ENCODE peak calls at places on chromosomes 4 and X, in seven cellular contexts. One of them, this sample, is unnamed.

GRCh38 chr4:2482192-2482591 is 13.3 kb downstream of the RNF4 start:
- DNase-seq in lung: no peak
- DNase-seq in AG09319: no peak
- DNase-seq in amniotic epithelial cell: no peak
- DNase-seq in GM23248: no peak
- DNase-seq in stimulated activated CD8-positive, alpha-beta memory T cell treated with anti-CD3 and anti-CD28 coated beads, Interleukin-12 subunit alpha, Interleukin-12 subunit beta, amount 100 ng/mL, for 4 hours: no peak
- DNase-seq in lower lobe of right lung: no peak
- DNase-seq in this sample: no peak

GRCh38 chr4:168771251-168771650 is 238.8 kb downstream of the CBR4 start:
- DNase-seq in lung: no peak
- DNase-seq in stimulated activated CD8-positive, alpha-beta memory T cell treated with anti-CD3 and anti-CD28 coated beads, Interleukin-12 subunit alpha, Interleukin-12 subunit beta, amount 100 ng/mL, for 4 hours: no peak
- DNase-seq in GM23248: no peak
- DNase-seq in lower lobe of right lung: no peak
- DNase-seq in AG09319: no peak
- DNase-seq in amniotic epithelial cell: no peak
- DNase-seq in this sample: no peak

GRCh38 chr4:109462802-109463201 is 29.2 kb downstream of the SEC24B start:
- DNase-seq in amniotic epithelial cell: no peak
- DNase-seq in GM23248: peak; percentile 43
- DNase-seq in lung: no peak
- DNase-seq in stimulated activated CD8-positive, alpha-beta memory T cell treated with anti-CD3 and anti-CD28 coated beads, Interleukin-12 subunit alpha, Interleukin-12 subunit beta, amount 100 ng/mL, for 4 hours: no peak
- DNase-seq in lower lobe of right lung: no peak
- DNase-seq in AG09319: no peak
- DNase-seq in this sample: no peak

GRCh38 chr4:20462426-20463175 is 210.9 kb downstream of the SLIT2 start:
- DNase-seq in stimulated activated CD8-positive, alpha-beta memory T cell treated with anti-CD3 and anti-CD28 coated beads, Interleukin-12 subunit alpha, Interleukin-12 subunit beta, amount 100 ng/mL, for 4 hours: no peak
- DNase-seq in AG09319: no peak
- DNase-seq in lower lobe of right lung: no peak
- DNase-seq in lung: no peak
- DNase-seq in amniotic epithelial cell: peak; percentile 9
- DNase-seq in GM23248: peak; percentile 49
- DNase-seq in this sample: peak; percentile 74

GRCh38 chr4:89586318-89586717 is 250.6 kb downstream of the SNCA start:
- DNase-seq in amniotic epithelial cell: peak; percentile 75
- DNase-seq in AG09319: no peak
- DNase-seq in lung: no peak
- DNase-seq in GM23248: no peak
- DNase-seq in stimulated activated CD8-positive, alpha-beta memory T cell treated with anti-CD3 and anti-CD28 coated beads, Interleukin-12 subunit alpha, Interleukin-12 subunit beta, amount 100 ng/mL, for 4 hours: no peak
- DNase-seq in lower lobe of right lung: no peak
- DNase-seq in this sample: no peak

GRCh38 chrX:24231169-24231568 is 81.6 kb downstream of the ZFX start:
- DNase-seq in amniotic epithelial cell: peak; percentile 80
- DNase-seq in stimulated activated CD8-positive, alpha-beta memory T cell treated with anti-CD3 and anti-CD28 coated beads, Interleukin-12 subunit alpha, Interleukin-12 subunit beta, amount 100 ng/mL, for 4 hours: no peak
- DNase-seq in lung: no peak
- DNase-seq in lower lobe of right lung: no peak
- DNase-seq in GM23248: peak; percentile 79
- DNase-seq in AG09319: peak; percentile 55
- DNase-seq in this sample: peak; percentile 90

GRCh38 chrX:38811515-38812239 is 10.4 kb downstream of the MID1IP1 start:
- DNase-seq in lung: no peak
- DNase-seq in GM23248: no peak
- DNase-seq in AG09319: no peak
- DNase-seq in lower lobe of right lung: no peak
- DNase-seq in stimulated activated CD8-positive, alpha-beta memory T cell treated with anti-CD3 and anti-CD28 coated beads, Interleukin-12 subunit alpha, Interleukin-12 subunit beta, amount 100 ng/mL, for 4 hours: no peak
- DNase-seq in amniotic epithelial cell: peak; percentile 28
- DNase-seq in this sample: peak; percentile 50

GRCh38 chr4:120694973-120695372 is 227.6 kb downstream of the PRDM5 start:
- DNase-seq in AG09319: no peak
- DNase-seq in GM23248: peak; percentile 49
- DNase-seq in lung: no peak
- DNase-seq in amniotic epithelial cell: peak; percentile 72
- DNase-seq in stimulated activated CD8-positive, alpha-beta memory T cell treated with anti-CD3 and anti-CD28 coated beads, Interleukin-12 subunit alpha, Interleukin-12 subunit beta, amount 100 ng/mL, for 4 hours: no peak
- DNase-seq in lower lobe of right lung: no peak
- DNase-seq in this sample: peak; percentile 67

GRCh38 chr4:184801781-184802180 is 24.0 kb downstream of the ACSL1 start:
- DNase-seq in AG09319: no peak
- DNase-seq in GM23248: peak; percentile 90
- DNase-seq in amniotic epithelial cell: peak; percentile 84
- DNase-seq in lower lobe of right lung: no peak
- DNase-seq in stimulated activated CD8-positive, alpha-beta memory T cell treated with anti-CD3 and anti-CD28 coated beads, Interleukin-12 subunit alpha, Interleukin-12 subunit beta, amount 100 ng/mL, for 4 hours: no peak
- DNase-seq in lung: no peak
- DNase-seq in this sample: peak; percentile 62

GRCh38 chr4:73650255-73650654 is 30.0 kb upstream of the RASSF6 start:
- DNase-seq in lower lobe of right lung: no peak
- DNase-seq in stimulated activated CD8-positive, alpha-beta memory T cell treated with anti-CD3 and anti-CD28 coated beads, Interleukin-12 subunit alpha, Interleukin-12 subunit beta, amount 100 ng/mL, for 4 hours: no peak
- DNase-seq in AG09319: no peak
- DNase-seq in lung: no peak
- DNase-seq in amniotic epithelial cell: no peak
- DNase-seq in GM23248: no peak
- DNase-seq in this sample: no peak

GRCh38 chr4:3335385-3335784 is 42.6 kb downstream of the RGS12 start:
- DNase-seq in AG09319: no peak
- DNase-seq in stimulated activated CD8-positive, alpha-beta memory T cell treated with anti-CD3 and anti-CD28 coated beads, Interleukin-12 subunit alpha, Interleukin-12 subunit beta, amount 100 ng/mL, for 4 hours: no peak
- DNase-seq in amniotic epithelial cell: no peak
- DNase-seq in lung: peak; percentile 27
- DNase-seq in lower lobe of right lung: no peak
- DNase-seq in GM23248: no peak
- DNase-seq in this sample: no peak

GRCh38 chr4:164888096-164888495 is 11.1 kb downstream of the APELA start:
- DNase-seq in stimulated activated CD8-positive, alpha-beta memory T cell treated with anti-CD3 and anti-CD28 coated beads, Interleukin-12 subunit alpha, Interleukin-12 subunit beta, amount 100 ng/mL, for 4 hours: no peak
- DNase-seq in lung: no peak
- DNase-seq in amniotic epithelial cell: peak; percentile 19
- DNase-seq in GM23248: no peak
- DNase-seq in lower lobe of right lung: no peak
- DNase-seq in AG09319: no peak
- DNase-seq in this sample: no peak

GRCh38 chr4:111989817-111990216 is 155.4 kb upstream of the FAM241A start:
- DNase-seq in lung: no peak
- DNase-seq in AG09319: no peak
- DNase-seq in amniotic epithelial cell: no peak
- DNase-seq in lower lobe of right lung: no peak
- DNase-seq in GM23248: no peak
- DNase-seq in stimulated activated CD8-positive, alpha-beta memory T cell treated with anti-CD3 and anti-CD28 coated beads, Interleukin-12 subunit alpha, Interleukin-12 subunit beta, amount 100 ng/mL, for 4 hours: no peak
- DNase-seq in this sample: no peak

GRCh38 chrX:110006161-110006560 is 3.2 kb downstream of the TMEM164 start:
- DNase-seq in AG09319: no peak
- DNase-seq in lower lobe of right lung: no peak
- DNase-seq in amniotic epithelial cell: no peak
- DNase-seq in lung: no peak
- DNase-seq in stimulated activated CD8-positive, alpha-beta memory T cell treated with anti-CD3 and anti-CD28 coated beads, Interleukin-12 subunit alpha, Interleukin-12 subunit beta, amount 100 ng/mL, for 4 hours: no peak
- DNase-seq in GM23248: no peak
- DNase-seq in this sample: no peak

GRCh38 chrX:16788477-16788876 is 2.2 kb downstream of the TXLNG start:
- DNase-seq in amniotic epithelial cell: peak; percentile 47
- DNase-seq in AG09319: no peak
- DNase-seq in GM23248: peak; percentile 46
- DNase-seq in stimulated activated CD8-positive, alpha-beta memory T cell treated with anti-CD3 and anti-CD28 coated beads, Interleukin-12 subunit alpha, Interleukin-12 subunit beta, amount 100 ng/mL, for 4 hours: no peak
- DNase-seq in lower lobe of right lung: no peak
- DNase-seq in lung: no peak
- DNase-seq in this sample: peak; percentile 42

GRCh38 chrX:153519569-153520285 is 2.3 kb downstream of the ATP2B3 start:
- DNase-seq in AG09319: no peak
- DNase-seq in stimulated activated CD8-positive, alpha-beta memory T cell treated with anti-CD3 and anti-CD28 coated beads, Interleukin-12 subunit alpha, Interleukin-12 subunit beta, amount 100 ng/mL, for 4 hours: no peak
- DNase-seq in amniotic epithelial cell: peak; percentile 51
- DNase-seq in lower lobe of right lung: no peak
- DNase-seq in lung: no peak
- DNase-seq in GM23248: peak; percentile 74
- DNase-seq in this sample: peak; percentile 39

GRCh38 chr4:108036252-108036651 is 46.6 kb downstream of the HADH start:
- DNase-seq in lung: no peak
- DNase-seq in AG09319: no peak
- DNase-seq in lower lobe of right lung: no peak
- DNase-seq in amniotic epithelial cell: no peak
- DNase-seq in GM23248: no peak
- DNase-seq in stimulated activated CD8-positive, alpha-beta memory T cell treated with anti-CD3 and anti-CD28 coated beads, Interleukin-12 subunit alpha, Interleukin-12 subunit beta, amount 100 ng/mL, for 4 hours: peak; percentile 28
- DNase-seq in this sample: no peak

GRCh38 chrX:148382983-148383382 is 117.4 kb upstream of the AFF2 start:
- DNase-seq in lower lobe of right lung: no peak
- DNase-seq in AG09319: no peak
- DNase-seq in amniotic epithelial cell: no peak
- DNase-seq in stimulated activated CD8-positive, alpha-beta memory T cell treated with anti-CD3 and anti-CD28 coated beads, Interleukin-12 subunit alpha, Interleukin-12 subunit beta, amount 100 ng/mL, for 4 hours: no peak
- DNase-seq in lung: no peak
- DNase-seq in GM23248: no peak
- DNase-seq in this sample: no peak

GRCh38 chr4:33160126-33160525 is 2440.0 kb downstream of the PCDH7 start:
- DNase-seq in stimulated activated CD8-positive, alpha-beta memory T cell treated with anti-CD3 and anti-CD28 coated beads, Interleukin-12 subunit alpha, Interleukin-12 subunit beta, amount 100 ng/mL, for 4 hours: no peak
- DNase-seq in AG09319: peak; percentile 5
- DNase-seq in lung: no peak
- DNase-seq in GM23248: peak; percentile 79
- DNase-seq in lower lobe of right lung: no peak
- DNase-seq in amniotic epithelial cell: peak; percentile 55
- DNase-seq in this sample: peak; percentile 13

GRCh38 chrX:39242187-39242586 is 440.9 kb downstream of the MID1IP1 start:
- DNase-seq in lung: no peak
- DNase-seq in AG09319: no peak
- DNase-seq in amniotic epithelial cell: no peak
- DNase-seq in GM23248: peak; percentile 21
- DNase-seq in lower lobe of right lung: no peak
- DNase-seq in stimulated activated CD8-positive, alpha-beta memory T cell treated with anti-CD3 and anti-CD28 coated beads, Interleukin-12 subunit alpha, Interleukin-12 subunit beta, amount 100 ng/mL, for 4 hours: no peak
- DNase-seq in this sample: peak; percentile 12

GRCh38 chr4:56959064-56959463 is 18.3 kb downstream of the NOA1 start:
- DNase-seq in GM23248: peak; percentile 43
- DNase-seq in AG09319: no peak
- DNase-seq in lung: no peak
- DNase-seq in lower lobe of right lung: no peak
- DNase-seq in amniotic epithelial cell: no peak
- DNase-seq in stimulated activated CD8-positive, alpha-beta memory T cell treated with anti-CD3 and anti-CD28 coated beads, Interleukin-12 subunit alpha, Interleukin-12 subunit beta, amount 100 ng/mL, for 4 hours: no peak
- DNase-seq in this sample: no peak

GRCh38 chrX:72396117-72396516 is 90.4 kb upstream of the CITED1 start:
- DNase-seq in amniotic epithelial cell: no peak
- DNase-seq in lung: no peak
- DNase-seq in stimulated activated CD8-positive, alpha-beta memory T cell treated with anti-CD3 and anti-CD28 coated beads, Interleukin-12 subunit alpha, Interleukin-12 subunit beta, amount 100 ng/mL, for 4 hours: no peak
- DNase-seq in AG09319: no peak
- DNase-seq in GM23248: peak; percentile 2
- DNase-seq in lower lobe of right lung: no peak
- DNase-seq in this sample: no peak

GRCh38 chr4:159014896-159015295 is 88.0 kb upstream of the RAPGEF2 start:
- DNase-seq in stimulated activated CD8-positive, alpha-beta memory T cell treated with anti-CD3 and anti-CD28 coated beads, Interleukin-12 subunit alpha, Interleukin-12 subunit beta, amount 100 ng/mL, for 4 hours: no peak
- DNase-seq in lower lobe of right lung: no peak
- DNase-seq in lung: no peak
- DNase-seq in GM23248: peak; percentile 59
- DNase-seq in amniotic epithelial cell: no peak
- DNase-seq in AG09319: peak; percentile 45
- DNase-seq in this sample: no peak